ENCODE peak calls at places on chromosomes 5 and 9, in four cellular contexts. B, X, M and N are unnamed samples. For H3K27me3, the result is how much of the 10 kb centered on the place peaks cover.

GRCh38 chr9:121841771-121842611 is 190.6 kb downstream of the DAB2IP start:
- DNase-seq in B (no peak), X (no peak), M (no peak), N (no peak)

GRCh38 chr9:5582835-5583195 is 46.1 kb upstream of the RIC1 start:
- DNase-seq in B (no peak), X (no peak), M (no peak), N (no peak)

GRCh38 chr5:157820593-157821252 is 38.2 kb downstream of the CLINT1 start:
- DNase-seq in B (no peak), X (no peak), M (peak), N (no peak)

GRCh38 chr5:96316017-96316416 is 117.0 kb downstream of the PCSK1 start:
- DNase-seq in B (no peak), X (no peak), M (no peak), N (no peak)

GRCh38 chr9:130364619-130365322 is 80.0 kb upstream of the ASS1 start:
- DNase-seq in B (no peak), X (no peak), M (no peak), N (no peak)

GRCh38 chr9:123925820-123926219 is 4.1 kb downstream of the DENND1A start:
- DNase-seq in B (no peak), X (no peak), M (no peak), N (no peak)

GRCh38 chr9:130866474-130866965 is 30.1 kb downstream of the QRFP start:
- DNase-seq in B (peak), X (no peak), M (peak), N (peak)

GRCh38 chr9:38443597-38443996 is 19.3 kb upstream of the IGFBPL1 start:
- DNase-seq in B (no peak), X (no peak), M (no peak), N (no peak)

GRCh38 chr5:168734657-168735344 is 155.6 kb upstream of the PANK3 start:
- DNase-seq in B (peak), X (peak), M (no peak), N (peak)

GRCh38 chr9:74431467-74431866 is 65.7 kb upstream of the RORB start:
- DNase-seq in B (no peak), X (no peak), M (no peak), N (no peak)

GRCh38 chr5:158609729-158610128 is 490.0 kb downstream of the EBF1 start:
- DNase-seq in B (no peak), X (no peak), M (no peak), N (no peak)

GRCh38 chr9:98256632-98257218 is 1.3 kb upstream of the TBC1D2 start:
- DNase-seq in B (no peak), X (no peak), M (no peak), N (peak)

GRCh38 chr9:135888766-135889394 is 18.5 kb downstream of the CAMSAP1 start:
- DNase-seq in B (no peak), X (no peak), M (no peak), N (peak)

GRCh38 chr5:118592678-118593328 is 395.5 kb downstream of the DTWD2 start:
- DNase-seq in B (no peak), X (no peak), M (no peak), N (no peak)
- TF ChIP-seq CTCF in B (no peak), X (no peak), M (no peak), N (peak)

GRCh38 chr9:34581318-34581717 is 8.2 kb downstream of the CNTFR start:
- DNase-seq in B (no peak), X (no peak), M (no peak), N (no peak)
- H3K27me3 ChIP-seq in B (under half), X (half or more), M (half or more), N (half or more)

GRCh38 chr5:142906863-142907671 is 136.9 kb downstream of the ARHGAP26 start:
- DNase-seq in B (peak), X (peak), M (no peak), N (no peak)
- H3K4me3 ChIP-seq in B (peak), X (peak), M (no peak), N (peak)

DNA sequence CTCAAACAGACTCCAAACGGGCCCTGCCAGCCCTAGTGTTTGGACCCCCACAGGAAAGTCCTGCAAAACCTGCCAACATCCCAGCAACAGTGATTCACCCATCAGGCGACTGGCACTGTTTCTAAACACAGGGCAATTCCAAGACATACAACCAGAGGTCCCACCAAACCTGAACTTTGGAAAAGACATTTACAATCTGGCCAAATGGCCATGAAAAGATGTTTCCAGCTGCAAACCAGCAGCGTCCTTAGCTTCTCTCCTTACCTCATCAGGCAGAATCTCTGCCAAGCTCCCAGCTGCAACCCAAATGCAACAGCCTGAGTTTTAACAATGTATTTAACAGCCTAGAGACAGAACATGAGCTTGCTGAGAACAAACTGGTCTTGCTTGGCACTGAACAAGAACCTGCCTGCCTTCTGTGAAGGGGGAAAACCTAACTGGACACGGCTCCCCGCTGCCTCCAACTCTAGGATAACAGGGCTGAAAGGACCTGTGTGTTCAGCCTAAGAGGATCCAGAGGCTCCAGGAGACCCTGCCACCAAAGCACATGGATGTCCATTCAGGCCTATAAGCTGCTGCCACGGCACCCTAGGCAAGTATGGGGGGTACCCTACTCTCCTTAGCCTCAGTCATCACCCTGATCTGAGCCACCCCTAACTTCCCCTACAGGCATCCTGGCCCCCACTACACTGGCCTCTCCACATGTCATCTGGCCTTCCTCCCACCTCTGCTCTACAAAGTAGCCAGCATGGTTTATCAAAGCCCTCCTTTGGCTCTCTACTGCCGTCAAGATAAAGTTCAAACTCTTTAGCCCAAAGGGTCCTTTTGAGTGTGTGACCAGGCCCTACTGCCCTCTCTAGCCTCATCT is 5.6 kb downstream of the P4HA2 start:
- DNase-seq in B (peak), X (peak), M (peak), N (no peak)
- TF ChIP-seq CTCF in B (no peak), X (no peak), M (no peak), N (peak)

GRCh38 chr5:52987711-52988329 is 1.3 kb upstream of the ITGA2 start:
- DNase-seq in B (no peak), X (no peak), M (peak), N (peak)
- H3K27me3 ChIP-seq in B (under half), X (under half), M (under half), N (under half)

GRCh38 chr5:15968994-15969393 is 210.6 kb downstream of the MARCHF11 start:
- DNase-seq in B (no peak), X (no peak), M (no peak), N (no peak)

GRCh38 chr5:15966066-15966640 is 213.4 kb downstream of the MARCHF11 start:
- DNase-seq in B (no peak), X (no peak), M (no peak), N (no peak)

GRCh38 chr5:15966651-15967050 is 212.9 kb downstream of the MARCHF11 start:
- DNase-seq in B (no peak), X (no peak), M (no peak), N (no peak)
- H3K4me3 ChIP-seq in B (no peak), X (no peak), M (no peak), N (no peak)